ENCODE peak calls at places on chromosomes 7 and 10, in five cellular contexts. P is colonic mucosa, O is NT2/D1, B is HCT116, E is fibroblast of lung. V is an unnamed sample.

GRCh38 chr10:97320480-97321031 is 1.5 kb downstream of the FRAT1 start:
- DNase-seq in O (no peak), E (no peak), B (no peak), P (peak; percentile 36), V (no peak)

GRCh38 chr10:60974463-60975149 is 30.6 kb upstream of the RHOBTB1 start:
- DNase-seq in E (peak; percentile 34), B (no peak), O (no peak), P (no peak), V (no peak)

GRCh38 chr7:151446412-151446811 is 6.5 kb upstream of the CRYGN start:
- DNase-seq in P (no peak), B (no peak), O (no peak), E (no peak), V (no peak)

GRCh38 chr10:66625709-66626590 is 299.9 kb upstream of the LRRTM3 start:
- DNase-seq in B (no peak), E (peak; percentile 3), O (no peak), P (no peak), V (peak; percentile 6)

GRCh38 chr10:6583447-6583846 is 3.4 kb upstream of the PRKCQ start:
- DNase-seq in O (no peak), P (no peak), E (no peak), B (no peak), V (no peak)

GRCh38 chr10:101014230-101014884 is 14.7 kb downstream of the LZTS2 start:
- DNase-seq in P (peak; percentile 89), B (no peak), O (no peak), E (peak; percentile 67), V (peak; percentile 89)

GRCh38 chr7:141275350-141275749 is 201.5 kb downstream of the TMEM178B start:
- DNase-seq in O (no peak), P (no peak), E (no peak), B (no peak), V (no peak)

GRCh38 chr7:132321387-132321786 is 254.9 kb downstream of the PLXNA4 start:
- DNase-seq in O (no peak), P (no peak), B (no peak), E (no peak), V (no peak)

GRCh38 chr7:118372530-118372929 is 148.0 kb downstream of the ANKRD7 start:
- DNase-seq in E (peak; percentile 16), O (no peak), P (no peak), B (no peak), V (no peak)

GRCh38 chr10:29386347-29386999 is 97.6 kb downstream of the LYZL1 start:
- DNase-seq in B (no peak), P (no peak), O (no peak), E (peak; percentile 38), V (peak; percentile 76)

GRCh38 chr10:120838941-120839340 is 12.2 kb upstream of the WDR11 start:
- DNase-seq in O (no peak), P (no peak), E (no peak), B (no peak), V (no peak)

GRCh38 chr10:132518572-132519381 is 18.8 kb upstream of the INPP5A start:
- DNase-seq in P (peak; percentile 93), O (no peak), E (no peak), B (peak; percentile 51), V (no peak)

GRCh38 chr10:130477360-130477759 is 341.2 kb downstream of the GLRX3 start:
- DNase-seq in O (no peak), E (no peak), P (no peak), B (no peak), V (no peak)

GRCh38 chr10:1198453-1199344 is 142.5 kb downstream of the WDR37 start:
- DNase-seq in O (no peak), B (no peak), E (no peak), P (peak; percentile 34), V (no peak)

GRCh38 chr10:69415049-69415448 is 1.7 kb downstream of the TACR2 start:
- DNase-seq in O (no peak), E (no peak), P (no peak), B (no peak), V (no peak)

GRCh38 chr7:136533732-136534131 is 334.7 kb upstream of the CHRM2 start:
- DNase-seq in B (no peak), E (no peak), O (no peak), P (no peak), V (no peak)

GRCh38 chr10:71985542-71986250 is 21.5 kb downstream of the CHST3 start:
- DNase-seq in E (peak; percentile 96), O (no peak), P (no peak), B (no peak), V (peak; percentile 91)

GRCh38 chr7:19623676-19624075 is 85.2 kb downstream of the POLR1F start:
- DNase-seq in E (no peak), B (no peak), O (no peak), P (no peak), V (peak; percentile 37)

GRCh38 chr10:70780370-70780760 is 4.8 kb downstream of the TBATA start:
- DNase-seq in O (no peak), P (no peak), B (no peak), E (no peak), V (no peak)

DNA sequence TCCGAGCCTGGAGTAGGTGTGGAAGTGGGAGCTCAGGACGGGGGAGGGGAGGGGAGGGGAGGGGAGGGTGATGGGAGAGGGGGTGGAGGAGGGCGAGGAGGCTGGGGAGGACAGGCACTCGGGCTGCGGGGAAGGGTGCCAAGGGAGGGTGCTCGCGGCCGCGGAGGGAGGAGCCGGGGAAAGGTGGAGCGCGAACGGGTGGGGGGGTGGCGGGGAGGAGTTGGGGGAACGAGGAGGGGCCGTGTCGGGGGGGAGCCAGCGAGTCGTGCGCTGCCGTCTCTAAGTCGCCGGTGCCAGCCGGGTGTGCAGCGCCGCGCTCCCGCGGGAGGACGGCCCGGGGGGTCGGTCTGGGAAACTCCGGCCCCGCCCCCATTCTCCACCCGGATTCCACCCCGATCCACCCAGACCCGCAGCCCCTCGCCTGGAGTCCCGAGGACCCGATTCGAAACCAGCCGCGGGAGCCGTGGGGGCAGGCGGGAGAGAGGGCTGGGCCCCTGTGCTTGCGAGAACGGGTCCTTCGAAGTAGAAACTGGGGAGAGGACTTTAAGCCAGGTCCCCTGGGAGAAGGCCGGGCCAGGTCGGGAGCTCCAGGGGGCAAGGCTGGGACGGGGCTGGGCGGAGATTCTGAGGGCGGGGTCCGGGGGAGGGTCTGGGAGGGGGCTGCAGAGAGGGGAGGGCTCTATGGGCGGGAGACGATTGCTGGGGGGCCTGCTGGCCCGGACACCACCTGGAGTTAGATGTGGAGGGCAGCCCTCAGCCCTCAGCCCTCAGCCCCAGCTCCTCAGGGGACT is at the start of gene ZNF467:
- DNase-seq in E (peak; percentile 62), B (no peak), P (peak; percentile 74), O (no peak), V (peak; percentile 44)
- H3K9ac ChIP-seq in E (no peak within 1 kb of the TSS), B (peak within 1 kb of the TSS; percentile 56), P (peak within 1 kb of the TSS; percentile 19), O (peak within 1 kb of the TSS; percentile 64), V (no peak within 1 kb of the TSS)

GRCh38 chr7:101941481-101942383 is 124.3 kb downstream of the CUX1 start:
- DNase-seq in B (peak; percentile 74), E (peak; percentile 80), O (no peak), P (peak; percentile 86), V (peak; percentile 75)
- H3K4me1 ChIP-seq in B (peaks cover 70% of the 10 kb centered on the region), E (peaks cover 15% of the 10 kb centered on the region), O (peaks cover 4% of the 10 kb centered on the region), P (peaks cover 6% of the 10 kb centered on the region), V (peaks cover 25% of the 10 kb centered on the region)

GRCh38 chr7:158662610-158663427 is 41.8 kb downstream of the NCAPG2 start:
- DNase-seq in E (no peak), P (no peak), B (no peak), O (no peak), V (no peak)

GRCh38 chr7:158663428-158663741 is 41.2 kb downstream of the NCAPG2 start:
- DNase-seq in E (no peak), B (no peak), P (no peak), O (no peak), V (no peak)

GRCh38 chr7:158658475-158658874 is 46.1 kb downstream of the NCAPG2 start:
- DNase-seq in P (no peak), O (no peak), E (no peak), B (no peak), V (no peak)

GRCh38 chr7:158664406-158664805 is 40.2 kb downstream of the NCAPG2 start:
- DNase-seq in E (no peak), O (no peak), P (no peak), B (no peak), V (no peak)
- H3K9ac ChIP-seq in E (no peak overlapping the region), O (no peak overlapping the region), P (no peak overlapping the region), B (no peak overlapping the region), V (no peak overlapping the region)

GRCh38 chr7:70570029-70570428 is 561.9 kb upstream of the GALNT17 start:
- DNase-seq in P (no peak), E (no peak), O (no peak), B (no peak), V (no peak)

GRCh38 chr7:70573202-70573810 is 558.6 kb upstream of the GALNT17 start:
- DNase-seq in P (no peak), O (no peak), E (no peak), B (no peak), V (no peak)

GRCh38 chr7:70570961-70571360 is 561.0 kb upstream of the GALNT17 start:
- DNase-seq in B (no peak), P (no peak), O (no peak), E (no peak), V (no peak)

GRCh38 chr7:70571403-70571911 is 560.5 kb upstream of the GALNT17 start:
- DNase-seq in O (no peak), P (peak; percentile 72), B (no peak), E (peak; percentile 33), V (peak; percentile 23)

DNA sequence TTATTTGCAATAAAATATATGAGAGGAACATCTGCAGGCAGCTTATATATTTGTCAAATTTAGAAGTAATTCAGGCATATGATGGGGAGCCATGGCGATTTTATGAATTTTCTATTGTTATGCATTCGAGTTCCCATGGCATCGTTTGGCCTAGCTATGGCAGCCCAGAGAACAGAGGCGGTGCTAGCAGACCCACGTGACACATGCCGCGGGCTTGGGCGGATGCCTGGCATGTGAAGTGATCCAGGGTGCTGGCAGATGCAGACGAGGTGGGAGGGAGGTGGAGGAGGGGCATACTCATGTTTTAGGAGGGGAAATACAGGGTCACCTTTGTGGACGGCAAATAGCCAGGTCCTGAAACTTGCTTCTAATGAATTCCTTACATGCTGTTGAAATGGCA is 560.0 kb upstream of the GALNT17 start:
- DNase-seq in P (peak; percentile 63), B (no peak), O (no peak), E (peak; percentile 11), V (no peak)
- H3K4me1 ChIP-seq in P (no peaks in the 10 kb centered on the region), B (no peaks in the 10 kb centered on the region), O (no peaks in the 10 kb centered on the region), E (no peaks in the 10 kb centered on the region), V (peaks cover 24% of the 10 kb centered on the region)

DNA sequence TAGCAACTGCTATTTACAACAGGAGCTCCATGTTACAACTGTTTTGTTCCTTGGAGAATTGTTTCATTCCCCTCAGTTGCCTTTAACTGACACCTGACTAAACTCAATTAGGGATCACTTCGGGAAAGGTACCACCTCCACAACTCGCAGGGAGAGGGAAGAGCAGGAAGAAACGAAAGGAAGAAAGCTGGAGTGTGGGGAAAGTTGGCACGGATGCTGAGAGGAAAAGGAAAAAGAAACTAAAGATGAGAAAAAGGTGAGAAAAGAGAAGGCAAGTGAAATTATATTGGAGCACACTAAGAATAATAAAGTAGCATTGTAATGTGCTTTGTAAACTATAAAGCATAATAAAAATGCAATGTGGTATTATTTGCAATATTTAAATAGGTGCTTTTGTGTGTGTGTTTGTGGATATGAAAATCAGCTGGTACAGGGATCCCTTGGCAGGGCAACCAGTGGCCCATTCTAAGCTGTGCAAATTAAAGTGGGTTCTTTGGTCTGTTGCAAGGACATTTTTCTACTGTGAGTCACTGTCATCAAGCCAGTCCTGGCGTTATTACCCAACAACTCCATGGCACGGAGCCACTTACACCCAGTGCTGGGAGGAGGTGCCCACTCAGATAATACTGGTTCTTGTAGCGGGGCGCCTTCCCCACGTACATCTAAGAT is 45.9 kb downstream of the HIPK2 start:
- DNase-seq in P (peak; percentile 87), E (peak; percentile 96), B (peak; percentile 79), O (no peak), V (peak; percentile 95)
- H3K9ac ChIP-seq in P (peak overlapping the region; percentile 63), E (no peak overlapping the region), B (no peak overlapping the region), O (no peak overlapping the region), V (peak overlapping the region; percentile 81)

V was measured in adipocyte.